ENCODE peak calls at places on chromosomes 12 and 14, in seven cellular contexts. One of them, this sample, is unnamed.

GRCh38 chr14:34496679-34497513 is 34.9 kb upstream of the SPTSSA start:
- DNase-seq in GM04504: peak
- DNase-seq in hypothalamus: peak
- DNase-seq in NCI-H345: no peak
- DNase-seq in GM18507: no peak
- DNase-seq in NCI-H1694: no peak
- DNase-seq in pancreas: peak
- DNase-seq in this sample: peak

GRCh38 chr14:23141706-23142467 is 22.8 kb upstream of the CEBPE start:
- DNase-seq in hypothalamus: no peak
- DNase-seq in NCI-H345: peak
- DNase-seq in NCI-H1694: no peak
- DNase-seq in pancreas: peak
- DNase-seq in GM18507: no peak
- DNase-seq in GM04504: peak
- DNase-seq in this sample: peak

GRCh38 chr12:29725587-29726320 is 58.0 kb downstream of the TMTC1 start:
- DNase-seq in pancreas: no peak
- DNase-seq in hypothalamus: peak
- DNase-seq in NCI-H1694: peak
- DNase-seq in NCI-H345: peak
- DNase-seq in GM18507: no peak
- DNase-seq in GM04504: no peak
- DNase-seq in this sample: no peak

GRCh38 chr12:41055875-41056577 is 132.1 kb upstream of the PDZRN4 start:
- DNase-seq in pancreas: no peak
- DNase-seq in NCI-H1694: no peak
- DNase-seq in NCI-H345: no peak
- DNase-seq in GM18507: no peak
- DNase-seq in GM04504: no peak
- DNase-seq in hypothalamus: no peak
- DNase-seq in this sample: no peak

GRCh38 chr12:52440821-52441319 is 6.7 kb upstream of the KRT75 start:
- DNase-seq in GM18507: no peak
- DNase-seq in pancreas: no peak
- DNase-seq in NCI-H345: no peak
- DNase-seq in hypothalamus: no peak
- DNase-seq in NCI-H1694: no peak
- DNase-seq in GM04504: peak
- DNase-seq in this sample: no peak

GRCh38 chr12:57455374-57456144 is 452 bp downstream of the INHBE start:
- DNase-seq in pancreas: no peak
- DNase-seq in GM18507: no peak
- DNase-seq in NCI-H345: no peak
- DNase-seq in GM04504: no peak
- DNase-seq in hypothalamus: no peak
- DNase-seq in NCI-H1694: no peak
- DNase-seq in this sample: no peak

GRCh38 chr12:111446044-111446581 is 40.4 kb downstream of the SH2B3 start:
- DNase-seq in NCI-H1694: no peak
- DNase-seq in GM04504: no peak
- DNase-seq in pancreas: peak
- DNase-seq in NCI-H345: peak
- DNase-seq in hypothalamus: no peak
- DNase-seq in GM18507: no peak
- DNase-seq in this sample: no peak

GRCh38 chr12:7571253-7571652 is 67.7 kb upstream of the CD163 start:
- DNase-seq in NCI-H345: no peak
- DNase-seq in GM04504: no peak
- DNase-seq in pancreas: peak
- DNase-seq in hypothalamus: no peak
- DNase-seq in GM18507: no peak
- DNase-seq in NCI-H1694: no peak
- DNase-seq in this sample: no peak

GRCh38 chr12:96368233-96368632 is 32.0 kb downstream of the CDK17 start:
- DNase-seq in GM18507: no peak
- DNase-seq in NCI-H345: no peak
- DNase-seq in GM04504: no peak
- DNase-seq in hypothalamus: peak
- DNase-seq in NCI-H1694: no peak
- DNase-seq in pancreas: no peak
- DNase-seq in this sample: no peak